ENCODE peak calls at places on chromosomes 11 and 22, in seven cellular contexts. T is activated CD4-positive, CD25-positive, alpha-beta regulatory T cell; M is NCI-H2029 treated with DMSO at 0.1 percent for 48 hours; I is spleen; Z is anterior cingulate cortex; H is substantia nigra; V is fibroblast of lung. B is an unnamed sample.

GRCh38 chr22:28106601-28107000 is 187.5 kb upstream of the PITPNB start:
- DNase-seq in I (no peak), H (no peak), V (no peak), M (no peak), T (no peak), Z (no peak), B (no peak)

GRCh38 chr11:70246196-70246595 is 24.3 kb upstream of the PPFIA1 start:
- DNase-seq in Z (no peak), V (no peak), T (no peak), H (no peak), I (no peak), M (no peak), B (no peak)

GRCh38 chr11:118193910-118194566 is 17.6 kb upstream of the SCN2B start:
- DNase-seq in I (no peak), Z (no peak), T (no peak), M (no peak), H (no peak), V (no peak), B (no peak)

GRCh38 chr11:128105511-128105910 is 481.8 kb downstream of the ETS1 start:
- DNase-seq in I (no peak), H (no peak), M (no peak), T (no peak), Z (no peak), V (no peak), B (no peak)

GRCh38 chr11:88523362-88524028 is 186.0 kb upstream of the CTSC start:
- DNase-seq in I (no peak), V (no peak), M (no peak), H (no peak), T (no peak), Z (no peak), B (no peak)

GRCh38 chr11:32213223-32213622 is 122.3 kb downstream of the RCN1 start:
- DNase-seq in V (peak; percentile 12), I (no peak), M (no peak), Z (no peak), H (no peak), T (no peak), B (peak; percentile 25)

GRCh38 chr11:99015634-99016454 is 4.9 kb upstream of the CNTN5 start:
- DNase-seq in T (no peak), I (no peak), M (peak; percentile 11), H (no peak), V (peak; percentile 70), Z (no peak), B (no peak)

GRCh38 chr22:41684194-41684593 is 4.5 kb downstream of the SNU13 start:
- DNase-seq in H (no peak), V (no peak), I (no peak), Z (no peak), M (no peak), T (no peak), B (no peak)

GRCh38 chr11:61972112-61972795 is 4.8 kb upstream of the FTH1 start:
- DNase-seq in I (no peak), M (no peak), Z (no peak), H (no peak), T (no peak), V (no peak), B (peak; percentile 70)

GRCh38 chr11:120746836-120747609 is 235.5 kb downstream of the GRIK4 start:
- DNase-seq in Z (no peak), V (peak; percentile 20), H (no peak), I (no peak), T (no peak), M (no peak), B (peak; percentile 65)